ENCODE peak calls at places on chromosomes 3 and 15, in six cellular contexts. F, W, L, H, R and J are unnamed samples.
A peak's percentile ranks its signal among the peaks of the same experiment; 100 is the strongest.

GRCh38 chr15:67043939-67044771 is 21.2 kb upstream of the SMAD3 start:
- DNase-seq in W (no peak), L (no peak), F (no peak), R (peak; percentile 84), H (no peak), J (peak; percentile 41)

GRCh38 chr3:18302517-18302916 is 122.6 kb downstream of the SATB1 start:
- DNase-seq in H (no peak), L (no peak), R (no peak), W (no peak), F (no peak), J (no peak)

GRCh38 chr15:39874890-39875549 is 45.0 kb downstream of the GPR176 start:
- DNase-seq in H (no peak), F (no peak), L (no peak), W (peak; percentile 24), R (peak; percentile 17), J (peak; percentile 41)

GRCh38 chr15:101255615-101256350 is 3.9 kb upstream of the CHSY1 start:
- DNase-seq in F (no peak), L (peak; percentile 81), H (no peak), W (no peak), R (peak; percentile 45), J (no peak)

GRCh38 chr3:39110041-39110639 is 2.7 kb downstream of the TTC21A start:
- DNase-seq in F (no peak), H (no peak), L (no peak), R (no peak), W (no peak), J (no peak)

GRCh38 chr3:47149339-47149933 is 14.5 kb downstream of the SETD2 start:
- DNase-seq in H (no peak), F (no peak), L (no peak), W (no peak), R (no peak), J (no peak)

GRCh38 chr3:25288416-25288815 is 139.6 kb upstream of the RARB start:
- DNase-seq in L (no peak), R (no peak), H (no peak), F (no peak), W (no peak), J (no peak)

GRCh38 chr3:15953841-15954240 is 156.1 kb upstream of the ANKRD28 start:
- DNase-seq in W (peak; percentile 10), F (no peak), H (no peak), L (peak; percentile 28), R (no peak), J (no peak)

GRCh38 chr3:84960994-84961393 is 2.2 kb downstream of the CADM2 start:
- DNase-seq in H (no peak), W (no peak), F (no peak), L (no peak), R (no peak), J (no peak)

GRCh38 chr15:38508647-38509046 is 54.7 kb downstream of the FAM98B start:
- DNase-seq in L (peak; percentile 22), R (no peak), H (peak; percentile 47), F (no peak), W (no peak), J (no peak)

GRCh38 chr15:90547545-90547944 is 17.8 kb downstream of the CRTC3 start:
- DNase-seq in H (no peak), L (no peak), R (no peak), F (no peak), W (no peak), J (no peak)

GRCh38 chr3:15629860-15630597 is 28.5 kb downstream of the BTD start:
- DNase-seq in F (no peak), L (peak; percentile 81), H (peak; percentile 83), W (peak; percentile 70), R (peak; percentile 62), J (peak; percentile 64)

GRCh38 chr3:277873-278272 is 81.3 kb downstream of the CHL1 start:
- DNase-seq in H (no peak), L (no peak), F (no peak), R (no peak), W (no peak), J (no peak)

GRCh38 chr3:46693897-46694235 is 387 bp upstream of the ALS2CL start:
- DNase-seq in W (no peak), H (no peak), L (no peak), F (no peak), R (no peak), J (no peak)

GRCh38 chr3:60010778-60011177 is 961.0 kb upstream of the CFAP20DC start:
- DNase-seq in R (no peak), H (peak; percentile 65), F (no peak), W (no peak), L (no peak), J (no peak)

GRCh38 chr3:132134611-132135010 is 99.8 kb upstream of the CPNE4 start:
- DNase-seq in H (no peak), L (no peak), W (no peak), F (no peak), R (no peak), J (no peak)
- TF ChIP-seq JUND in H (no peak), L (no peak), W (no peak), F (no peak), R (no peak), J (no peak)

GRCh38 chr15:69424748-69425413 is 10.7 kb downstream of the KIF23 start:
- DNase-seq in R (no peak), F (no peak), H (no peak), L (no peak), W (no peak), J (no peak)

GRCh38 chr15:69422336-69422895 is 8.3 kb downstream of the KIF23 start:
- DNase-seq in H (no peak), W (no peak), F (no peak), R (no peak), L (no peak), J (peak; percentile 87)

GRCh38 chr15:69424001-69424400 is 9.9 kb downstream of the KIF23 start:
- DNase-seq in R (no peak), F (no peak), L (no peak), W (no peak), H (no peak), J (no peak)

GRCh38 chr15:69417581-69417980 is 3.4 kb downstream of the KIF23 start:
- DNase-seq in H (no peak), R (no peak), L (no peak), F (no peak), W (no peak), J (no peak)

DNA sequence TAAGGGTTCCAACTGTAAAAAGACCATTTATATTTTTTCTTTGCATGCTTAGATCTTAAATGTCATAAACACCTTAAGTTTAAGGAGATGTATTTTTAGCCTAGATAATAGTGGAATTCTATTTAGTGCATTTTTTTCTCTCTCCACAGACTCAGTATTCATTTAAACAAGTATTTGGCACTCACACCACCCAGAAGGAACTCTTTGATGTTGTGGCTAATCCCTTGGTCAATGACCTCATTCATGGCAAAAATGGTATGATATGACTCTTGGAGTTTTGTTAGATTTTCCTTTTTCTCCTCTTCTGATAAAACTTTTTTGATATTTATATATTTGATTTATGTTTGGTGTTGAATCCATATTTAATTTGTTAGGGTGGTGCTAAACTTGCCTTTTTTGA is 7.3 kb downstream of the KIF23 start:
- DNase-seq in W (no peak), F (no peak), R (no peak), H (no peak), L (no peak), J (no peak)
- TF ChIP-seq JUND in W (no peak), F (no peak), R (no peak), H (no peak), L (no peak), J (no peak)

GRCh38 chr3:179452872-179453271 is 1.6 kb upstream of the GNB4 start:
- DNase-seq in F (no peak), L (no peak), W (no peak), R (no peak), H (no peak), J (no peak)

GRCh38 chr3:179452166-179452544 is 885 bp upstream of the GNB4 start:
- DNase-seq in H (no peak), F (no peak), L (peak; percentile 26), W (no peak), R (no peak), J (peak; percentile 88)

GRCh38 chr3:179454887-179455286 is 3.6 kb upstream of the GNB4 start:
- DNase-seq in L (no peak), F (no peak), W (no peak), R (no peak), H (no peak), J (no peak)

GRCh38 chr3:179453967-179454366 is 2.7 kb upstream of the GNB4 start:
- DNase-seq in L (no peak), W (no peak), R (no peak), F (no peak), H (no peak), J (no peak)

DNA sequence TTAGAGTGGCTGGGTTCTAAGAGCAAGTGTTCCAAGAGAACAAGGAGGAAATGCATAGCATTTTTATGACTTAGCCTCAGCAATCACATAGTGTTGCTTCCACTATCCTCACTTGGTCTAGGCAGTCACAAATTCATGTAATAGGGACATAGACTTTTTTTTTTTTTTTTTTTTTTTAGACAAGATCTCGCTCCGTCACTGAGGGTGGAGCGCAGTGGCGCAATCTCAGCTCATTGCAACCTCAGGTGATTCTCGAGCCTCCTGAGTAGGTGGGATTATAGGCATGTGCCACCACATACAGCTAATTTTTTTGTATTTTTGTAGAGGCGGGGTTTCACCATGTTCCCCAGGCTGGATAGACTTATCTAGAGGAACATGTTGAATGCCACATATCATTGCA is 4.7 kb upstream of the GNB4 start:
- DNase-seq in L (no peak), H (no peak), R (no peak), F (no peak), W (no peak), J (no peak)
- TF ChIP-seq JUND in L (no peak), H (no peak), R (no peak), F (no peak), W (no peak), J (no peak)

GRCh38 chr3:153029350-153029749 is 132.7 kb upstream of the RAP2B start:
- DNase-seq in H (no peak), L (peak; percentile 79), F (no peak), W (no peak), R (no peak), J (no peak)
- TF ChIP-seq JUND in H (no peak), L (no peak), F (no peak), W (no peak), R (no peak), J (no peak)

DNA sequence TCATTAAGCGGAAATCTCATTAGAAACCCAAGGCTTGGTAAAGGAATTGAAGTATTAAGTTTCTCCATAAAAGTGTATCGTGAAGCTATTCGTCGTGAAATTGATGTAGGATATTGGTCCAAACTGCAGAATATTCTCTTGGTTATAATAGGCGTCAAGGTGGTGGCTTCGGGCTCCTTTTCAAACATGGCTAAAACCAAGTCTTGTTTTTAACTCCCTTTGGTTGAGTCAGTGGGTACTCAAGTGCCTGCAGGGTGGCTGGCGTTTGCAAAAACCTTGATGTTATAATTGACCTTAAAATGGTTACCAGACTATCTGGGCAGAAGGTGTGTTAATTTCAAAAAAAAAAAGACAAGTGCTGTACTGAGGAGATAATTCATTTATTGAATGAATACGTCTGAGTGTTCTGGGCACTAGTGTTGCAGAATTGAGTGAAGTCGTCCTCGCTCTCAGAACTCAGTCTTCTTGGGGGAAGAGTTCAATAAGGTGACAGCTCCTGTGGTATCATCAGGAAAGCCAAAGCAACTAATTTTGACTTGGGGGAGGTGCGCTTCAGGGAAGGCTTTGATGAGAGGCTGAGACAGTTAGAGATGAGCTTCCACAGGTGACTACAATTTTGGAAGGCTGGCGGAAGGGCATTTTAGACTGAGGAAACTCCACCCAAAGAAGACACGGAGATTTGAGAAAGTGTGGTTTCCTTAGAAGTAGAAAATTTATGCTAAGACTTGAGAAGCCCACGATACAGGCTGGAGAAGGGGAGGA is 1.6 kb downstream of the UBE2Q2 start:
- DNase-seq in F (no peak), W (no peak), H (no peak), L (no peak), R (no peak), J (no peak)
- TF ChIP-seq JUND in F (no peak), W (no peak), H (no peak), L (no peak), R (no peak), J (no peak)